ENCODE peak calls at places on chromosome 6, in five cellular contexts. One of them, this sample, is unnamed.

GRCh38 chr6:63919556-63920110 is 284.0 kb downstream of the PHF3 start:
- DNase-seq in caudate nucleus: no peak
- DNase-seq in substantia nigra: no peak
- DNase-seq in colonic mucosa: no peak
- DNase-seq in stimulated activated CD4-positive, alpha-beta T cell treated with anti-CD3 and anti-CD28 coated beads, Interleukin-1b, Interleukin-23, amount 100 ng/mL, for 24 hours: no peak
- DNase-seq in this sample: no peak

GRCh38 chr6:3226422-3227362 is 761 bp downstream of the TUBB2B start:
- DNase-seq in stimulated activated CD4-positive, alpha-beta T cell treated with anti-CD3 and anti-CD28 coated beads, Interleukin-1b, Interleukin-23, amount 100 ng/mL, for 24 hours: no peak
- DNase-seq in substantia nigra: peak; percentile 27
- DNase-seq in caudate nucleus: no peak
- DNase-seq in colonic mucosa: peak; percentile 27
- DNase-seq in this sample: no peak

GRCh38 chr6:150696156-150696555 is 96.5 kb downstream of the PLEKHG1 start:
- DNase-seq in substantia nigra: no peak
- DNase-seq in colonic mucosa: no peak
- DNase-seq in stimulated activated CD4-positive, alpha-beta T cell treated with anti-CD3 and anti-CD28 coated beads, Interleukin-1b, Interleukin-23, amount 100 ng/mL, for 24 hours: no peak
- DNase-seq in caudate nucleus: no peak
- DNase-seq in this sample: no peak

GRCh38 chr6:17417817-17418216 is 24.4 kb downstream of the CAP2 start:
- DNase-seq in stimulated activated CD4-positive, alpha-beta T cell treated with anti-CD3 and anti-CD28 coated beads, Interleukin-1b, Interleukin-23, amount 100 ng/mL, for 24 hours: no peak
- DNase-seq in colonic mucosa: no peak
- DNase-seq in substantia nigra: no peak
- DNase-seq in caudate nucleus: no peak
- DNase-seq in this sample: no peak

GRCh38 chr6:37965964-37966676 is 146.6 kb downstream of the ZFAND3 start:
- DNase-seq in stimulated activated CD4-positive, alpha-beta T cell treated with anti-CD3 and anti-CD28 coated beads, Interleukin-1b, Interleukin-23, amount 100 ng/mL, for 24 hours: no peak
- DNase-seq in substantia nigra: no peak
- DNase-seq in caudate nucleus: no peak
- DNase-seq in colonic mucosa: no peak
- DNase-seq in this sample: no peak

GRCh38 chr6:82331031-82331773 is 32.4 kb upstream of the TPBG start:
- DNase-seq in stimulated activated CD4-positive, alpha-beta T cell treated with anti-CD3 and anti-CD28 coated beads, Interleukin-1b, Interleukin-23, amount 100 ng/mL, for 24 hours: no peak
- DNase-seq in colonic mucosa: no peak
- DNase-seq in substantia nigra: no peak
- DNase-seq in caudate nucleus: no peak
- DNase-seq in this sample: no peak

GRCh38 chr6:60679175-60679574 is 1606.8 kb downstream of the KHDRBS2 start:
- DNase-seq in substantia nigra: no peak
- DNase-seq in caudate nucleus: no peak
- DNase-seq in colonic mucosa: no peak
- DNase-seq in stimulated activated CD4-positive, alpha-beta T cell treated with anti-CD3 and anti-CD28 coated beads, Interleukin-1b, Interleukin-23, amount 100 ng/mL, for 24 hours: no peak
- DNase-seq in this sample: no peak

GRCh38 chr6:33248643-33248931 is 23.1 kb downstream of the VPS52 start:
- DNase-seq in stimulated activated CD4-positive, alpha-beta T cell treated with anti-CD3 and anti-CD28 coated beads, Interleukin-1b, Interleukin-23, amount 100 ng/mL, for 24 hours: no peak
- DNase-seq in caudate nucleus: no peak
- DNase-seq in colonic mucosa: no peak
- DNase-seq in substantia nigra: no peak
- DNase-seq in this sample: no peak

GRCh38 chr6:73263570-73263909 is 544 bp upstream of the KHDC1 start:
- DNase-seq in stimulated activated CD4-positive, alpha-beta T cell treated with anti-CD3 and anti-CD28 coated beads, Interleukin-1b, Interleukin-23, amount 100 ng/mL, for 24 hours: no peak
- DNase-seq in colonic mucosa: no peak
- DNase-seq in substantia nigra: no peak
- DNase-seq in caudate nucleus: no peak
- DNase-seq in this sample: no peak

GRCh38 chr6:137496909-137497721 is 2.9 kb upstream of the OLIG3 start:
- DNase-seq in substantia nigra: no peak
- DNase-seq in stimulated activated CD4-positive, alpha-beta T cell treated with anti-CD3 and anti-CD28 coated beads, Interleukin-1b, Interleukin-23, amount 100 ng/mL, for 24 hours: no peak
- DNase-seq in colonic mucosa: no peak
- DNase-seq in caudate nucleus: no peak
- DNase-seq in this sample: no peak

GRCh38 chr6:70375882-70376281 is 37.4 kb upstream of the FAM135A start:
- DNase-seq in caudate nucleus: no peak
- DNase-seq in colonic mucosa: no peak
- DNase-seq in substantia nigra: no peak
- DNase-seq in stimulated activated CD4-positive, alpha-beta T cell treated with anti-CD3 and anti-CD28 coated beads, Interleukin-1b, Interleukin-23, amount 100 ng/mL, for 24 hours: no peak
- DNase-seq in this sample: no peak

GRCh38 chr6:80550748-80551147 is 444.3 kb downstream of the BCKDHB start:
- DNase-seq in substantia nigra: no peak
- DNase-seq in caudate nucleus: no peak
- DNase-seq in stimulated activated CD4-positive, alpha-beta T cell treated with anti-CD3 and anti-CD28 coated beads, Interleukin-1b, Interleukin-23, amount 100 ng/mL, for 24 hours: no peak
- DNase-seq in colonic mucosa: no peak
- DNase-seq in this sample: no peak

GRCh38 chr6:42777126-42777822 is 4.6 kb upstream of the BICRAL start:
- DNase-seq in stimulated activated CD4-positive, alpha-beta T cell treated with anti-CD3 and anti-CD28 coated beads, Interleukin-1b, Interleukin-23, amount 100 ng/mL, for 24 hours: no peak
- DNase-seq in substantia nigra: no peak
- DNase-seq in colonic mucosa: no peak
- DNase-seq in caudate nucleus: no peak
- DNase-seq in this sample: no peak

GRCh38 chr6:125746731-125747588 is 2.5 kb upstream of the HEY2 start:
- DNase-seq in colonic mucosa: peak; percentile 59
- DNase-seq in caudate nucleus: peak; percentile 23
- DNase-seq in stimulated activated CD4-positive, alpha-beta T cell treated with anti-CD3 and anti-CD28 coated beads, Interleukin-1b, Interleukin-23, amount 100 ng/mL, for 24 hours: no peak
- DNase-seq in substantia nigra: peak; percentile 57
- DNase-seq in this sample: peak; percentile 82

GRCh38 chr6:104589940-104590339 is 269.8 kb downstream of the HACE1 start:
- DNase-seq in caudate nucleus: no peak
- DNase-seq in stimulated activated CD4-positive, alpha-beta T cell treated with anti-CD3 and anti-CD28 coated beads, Interleukin-1b, Interleukin-23, amount 100 ng/mL, for 24 hours: no peak
- DNase-seq in colonic mucosa: no peak
- DNase-seq in substantia nigra: no peak
- DNase-seq in this sample: no peak

GRCh38 chr6:91276315-91276714 is 689.4 kb upstream of the MAP3K7 start:
- DNase-seq in stimulated activated CD4-positive, alpha-beta T cell treated with anti-CD3 and anti-CD28 coated beads, Interleukin-1b, Interleukin-23, amount 100 ng/mL, for 24 hours: no peak
- DNase-seq in caudate nucleus: no peak
- DNase-seq in colonic mucosa: no peak
- DNase-seq in substantia nigra: no peak
- DNase-seq in this sample: no peak

GRCh38 chr6:41427642-41428401 is 92.4 kb downstream of the NCR2 start:
- DNase-seq in colonic mucosa: peak; percentile 63
- DNase-seq in stimulated activated CD4-positive, alpha-beta T cell treated with anti-CD3 and anti-CD28 coated beads, Interleukin-1b, Interleukin-23, amount 100 ng/mL, for 24 hours: no peak
- DNase-seq in caudate nucleus: no peak
- DNase-seq in substantia nigra: no peak
- DNase-seq in this sample: no peak

GRCh38 chr6:31399589-31400466 is 3.6 kb upstream of the MICA start:
- DNase-seq in substantia nigra: peak; percentile 32
- DNase-seq in stimulated activated CD4-positive, alpha-beta T cell treated with anti-CD3 and anti-CD28 coated beads, Interleukin-1b, Interleukin-23, amount 100 ng/mL, for 24 hours: peak; percentile 29
- DNase-seq in colonic mucosa: peak; percentile 94
- DNase-seq in caudate nucleus: peak; percentile 60
- DNase-seq in this sample: peak; percentile 95

GRCh38 chr6:36547646-36548400 is 544 bp upstream of the STK38 start:
- DNase-seq in substantia nigra: peak; percentile 6
- DNase-seq in colonic mucosa: no peak
- DNase-seq in stimulated activated CD4-positive, alpha-beta T cell treated with anti-CD3 and anti-CD28 coated beads, Interleukin-1b, Interleukin-23, amount 100 ng/mL, for 24 hours: no peak
- DNase-seq in caudate nucleus: no peak
- DNase-seq in this sample: no peak

GRCh38 chr6:84657486-84657885 is 106.9 kb downstream of the TBX18 start:
- DNase-seq in caudate nucleus: no peak
- DNase-seq in colonic mucosa: no peak
- DNase-seq in substantia nigra: no peak
- DNase-seq in stimulated activated CD4-positive, alpha-beta T cell treated with anti-CD3 and anti-CD28 coated beads, Interleukin-1b, Interleukin-23, amount 100 ng/mL, for 24 hours: no peak
- DNase-seq in this sample: no peak

GRCh38 chr6:160238786-160239751 is 19.6 kb downstream of the SLC22A2 start:
- DNase-seq in substantia nigra: no peak
- DNase-seq in caudate nucleus: no peak
- DNase-seq in stimulated activated CD4-positive, alpha-beta T cell treated with anti-CD3 and anti-CD28 coated beads, Interleukin-1b, Interleukin-23, amount 100 ng/mL, for 24 hours: no peak
- DNase-seq in colonic mucosa: peak; percentile 48
- DNase-seq in this sample: no peak

GRCh38 chr6:11278207-11278559 is 45.7 kb upstream of the NEDD9 start:
- DNase-seq in caudate nucleus: no peak
- DNase-seq in stimulated activated CD4-positive, alpha-beta T cell treated with anti-CD3 and anti-CD28 coated beads, Interleukin-1b, Interleukin-23, amount 100 ng/mL, for 24 hours: no peak
- DNase-seq in colonic mucosa: no peak
- DNase-seq in substantia nigra: no peak
- DNase-seq in this sample: no peak

GRCh38 chr6:1407499-1407990 is 18.2 kb downstream of the FOXF2 start:
- DNase-seq in substantia nigra: no peak
- DNase-seq in stimulated activated CD4-positive, alpha-beta T cell treated with anti-CD3 and anti-CD28 coated beads, Interleukin-1b, Interleukin-23, amount 100 ng/mL, for 24 hours: no peak
- DNase-seq in caudate nucleus: no peak
- DNase-seq in colonic mucosa: no peak
- DNase-seq in this sample: no peak

GRCh38 chr6:170179925-170180324 is 111.0 kb downstream of the DLL1 start:
- DNase-seq in colonic mucosa: no peak
- DNase-seq in substantia nigra: no peak
- DNase-seq in stimulated activated CD4-positive, alpha-beta T cell treated with anti-CD3 and anti-CD28 coated beads, Interleukin-1b, Interleukin-23, amount 100 ng/mL, for 24 hours: no peak
- DNase-seq in caudate nucleus: no peak
- DNase-seq in this sample: no peak

GRCh38 chr6:35586542-35586941 is 73.8 kb upstream of the TULP1 start:
- DNase-seq in stimulated activated CD4-positive, alpha-beta T cell treated with anti-CD3 and anti-CD28 coated beads, Interleukin-1b, Interleukin-23, amount 100 ng/mL, for 24 hours: no peak
- DNase-seq in substantia nigra: no peak
- DNase-seq in caudate nucleus: no peak
- DNase-seq in colonic mucosa: no peak
- DNase-seq in this sample: no peak

GRCh38 chr6:2659882-2660281 is 90.8 kb downstream of the MYLK4 start:
- DNase-seq in substantia nigra: no peak
- DNase-seq in colonic mucosa: no peak
- DNase-seq in stimulated activated CD4-positive, alpha-beta T cell treated with anti-CD3 and anti-CD28 coated beads, Interleukin-1b, Interleukin-23, amount 100 ng/mL, for 24 hours: no peak
- DNase-seq in caudate nucleus: no peak
- DNase-seq in this sample: no peak

GRCh38 chr6:53566755-53567154 is 21.9 kb upstream of the GCLC start:
- DNase-seq in colonic mucosa: no peak
- DNase-seq in caudate nucleus: no peak
- DNase-seq in stimulated activated CD4-positive, alpha-beta T cell treated with anti-CD3 and anti-CD28 coated beads, Interleukin-1b, Interleukin-23, amount 100 ng/mL, for 24 hours: no peak
- DNase-seq in substantia nigra: no peak
- DNase-seq in this sample: no peak

GRCh38 chr6:162198072-162198471 is 529.5 kb downstream of the PRKN start:
- DNase-seq in caudate nucleus: no peak
- DNase-seq in stimulated activated CD4-positive, alpha-beta T cell treated with anti-CD3 and anti-CD28 coated beads, Interleukin-1b, Interleukin-23, amount 100 ng/mL, for 24 hours: no peak
- DNase-seq in colonic mucosa: no peak
- DNase-seq in substantia nigra: no peak
- DNase-seq in this sample: no peak

GRCh38 chr6:148760568-148761531 is 14.0 kb downstream of the UST start:
- DNase-seq in stimulated activated CD4-positive, alpha-beta T cell treated with anti-CD3 and anti-CD28 coated beads, Interleukin-1b, Interleukin-23, amount 100 ng/mL, for 24 hours: no peak
- DNase-seq in colonic mucosa: peak; percentile 41
- DNase-seq in substantia nigra: peak; percentile 12
- DNase-seq in caudate nucleus: peak; percentile 30
- DNase-seq in this sample: no peak

GRCh38 chr6:169266746-169267629 is 13.3 kb upstream of the THBS2 start:
- DNase-seq in caudate nucleus: no peak
- DNase-seq in substantia nigra: no peak
- DNase-seq in colonic mucosa: no peak
- DNase-seq in stimulated activated CD4-positive, alpha-beta T cell treated with anti-CD3 and anti-CD28 coated beads, Interleukin-1b, Interleukin-23, amount 100 ng/mL, for 24 hours: no peak
- DNase-seq in this sample: peak; percentile 71

GRCh38 chr6:14505391-14505790 is 387.8 kb downstream of the CD83 start:
- DNase-seq in substantia nigra: no peak
- DNase-seq in caudate nucleus: no peak
- DNase-seq in stimulated activated CD4-positive, alpha-beta T cell treated with anti-CD3 and anti-CD28 coated beads, Interleukin-1b, Interleukin-23, amount 100 ng/mL, for 24 hours: no peak
- DNase-seq in colonic mucosa: no peak
- DNase-seq in this sample: no peak

This sample was measured in right atrium auricular region.